ENCODE peak calls at places on chromosome 22, in six cellular contexts. S is Calu3; Y is stimulated activated CD4-positive, alpha-beta T cell treated with anti-CD3 and anti-CD28 coated beads, Interleukin-15, amount 100 ng/mL, for 48 hours; N is activated CD8-positive, alpha-beta memory T cell treated with anti-CD3 and anti-CD28 coated beads, Interleukin-2, amount 50 U/mL, for 48 hours; L is NCI-H1417; J is DMS53. G is an unnamed sample.

GRCh38 chr22:45318558-45319318 is 9.0 kb downstream of the FAM118A start:
- DNase-seq in L (no peak), N (peak), J (peak), S (no peak), Y (no peak), G (peak)

GRCh38 chr22:44180706-44181032 is at the start of gene PARVG:
- DNase-seq in J (peak), L (no peak), Y (no peak), N (no peak), S (peak), G (no peak)

GRCh38 chr22:48278620-48279464 is 1516.4 kb downstream of the TBC1D22A start:
- DNase-seq in Y (no peak), J (no peak), S (no peak), N (no peak), L (no peak), G (no peak)

GRCh38 chr22:38737302-38738060 is 18.3 kb downstream of the SUN2 start:
- DNase-seq in J (no peak), N (no peak), Y (no peak), S (no peak), L (no peak), G (no peak)

GRCh38 chr22:50260801-50261614 is 475 bp downstream of the MAPK12 start:
- DNase-seq in S (peak), Y (no peak), J (peak), L (no peak), N (peak), G (no peak)

GRCh38 chr22:39530692-39531331 is 1.7 kb downstream of the RPS19BP1 start:
- DNase-seq in S (peak), Y (no peak), J (peak), L (no peak), N (no peak), G (no peak)

GRCh38 chr22:48710410-48710809 is 1117.3 kb downstream of the BRD1 start:
- DNase-seq in L (no peak), N (no peak), J (no peak), S (no peak), Y (no peak), G (no peak)

GRCh38 chr22:25837288-25837900 is 95.4 kb downstream of the MYO18B start:
- DNase-seq in Y (no peak), S (no peak), J (no peak), L (no peak), N (peak), G (no peak)

GRCh38 chr22:31346255-31346732 is at the start of gene PATZ1:
- DNase-seq in Y (peak), N (no peak), J (peak), L (peak), S (peak), G (peak)

GRCh38 chr22:39021552-39022250 is 774 bp downstream of the APOBEC3D start:
- DNase-seq in S (no peak), N (no peak), J (no peak), L (no peak), Y (no peak), G (no peak)

GRCh38 chr22:45203150-45203974 is 37.3 kb downstream of the KIAA0930 start:
- DNase-seq in N (no peak), L (no peak), Y (no peak), J (no peak), S (no peak), G (no peak)

GRCh38 chr22:29816128-29816527 is 21.9 kb downstream of the ASCC2 start:
- DNase-seq in Y (no peak), S (no peak), J (no peak), N (no peak), L (peak), G (no peak)

GRCh38 chr22:20219667-20220628 is 48.2 kb downstream of the RTN4R start:
- DNase-seq in N (no peak), L (no peak), Y (no peak), S (no peak), J (no peak), G (no peak)

GRCh38 chr22:49657275-49657973 is 170.2 kb downstream of the BRD1 start:
- DNase-seq in J (no peak), Y (peak), L (no peak), S (no peak), N (peak), G (peak)

GRCh38 chr22:50532824-50533344 is 3.1 kb upstream of the TYMP start:
- DNase-seq in S (no peak), J (no peak), Y (no peak), L (no peak), N (no peak), G (no peak)

GRCh38 chr22:29351042-29351441 is 35.5 kb upstream of the RASL10A start:
- DNase-seq in S (no peak), Y (no peak), L (no peak), N (no peak), J (no peak), G (no peak)

GRCh38 chr22:35192121-35192918 is 65.0 kb upstream of the HMGXB4 start:
- DNase-seq in S (no peak), L (no peak), J (no peak), N (no peak), Y (no peak), G (no peak)

GRCh38 chr22:47356433-47357011 is 594.1 kb downstream of the TBC1D22A start:
- DNase-seq in Y (no peak), J (no peak), S (no peak), L (no peak), N (no peak), G (no peak)

GRCh38 chr22:25750569-25751173 is 8.7 kb downstream of the MYO18B start:
- DNase-seq in L (no peak), Y (no peak), N (no peak), J (no peak), S (no peak), G (no peak)

GRCh38 chr22:49827853-49828598 is at the start of gene BRD1:
- DNase-seq in L (peak), N (peak), Y (no peak), J (peak), S (peak), G (no peak)

GRCh38 chr22:49403102-49403501 is 424.6 kb downstream of the BRD1 start:
- DNase-seq in N (no peak), L (no peak), S (no peak), J (no peak), Y (no peak), G (no peak)

GRCh38 chr22:43110444-43110926 is at the start of gene BIK:
- DNase-seq in Y (no peak), L (peak), S (peak), N (peak), J (peak), G (peak)

GRCh38 chr22:27801197-27801615 is 350 bp downstream of the MN1 start:
- DNase-seq in Y (no peak), N (peak), S (peak), L (no peak), J (peak), G (no peak)

GRCh38 chr22:50218996-50219727 is 18.4 kb downstream of the SELENOO start:
- DNase-seq in J (peak), N (no peak), Y (no peak), L (peak), S (no peak), G (no peak)

GRCh38 chr22:29148036-29148435 is 57.7 kb upstream of the EMID1 start:
- DNase-seq in Y (no peak), L (no peak), J (no peak), N (no peak), S (no peak), G (no peak)

GRCh38 chr22:16845881-16846280 is 20.7 kb upstream of the XKR3 start:
- DNase-seq in L (no peak), J (no peak), Y (no peak), S (no peak), N (no peak), G (no peak)

GRCh38 chr22:23281053-23281405 is 100.7 kb downstream of the BCR start:
- DNase-seq in Y (no peak), N (no peak), J (no peak), L (no peak), S (no peak), G (no peak)

GRCh38 chr22:42962295-42963230 is 52.4 kb downstream of the PACSIN2 start:
- DNase-seq in Y (no peak), L (no peak), J (peak), S (peak), N (no peak), G (no peak)

G was measured in activated T-helper 1 cell treated with anti-CD3 and anti-CD28 coated beads, Interleukin-2, amount 50 U/mL, for 16 hours.